ENCODE peak calls at places on chromosomes 1 and 21, in ten cellular contexts. N, I, G, H, D, W, J, V, B and U are unnamed samples. For H3K27me3, the result is how much of the 10 kb centered on the place peaks cover.

GRCh38 chr21:35048706-35049617 is at the start of gene RUNX1:
- DNase-seq in N (peak), I (peak), G (no peak), H (peak), D (peak), W (peak), J (peak), V (no peak), B (peak), U (peak)

GRCh38 chr1:182453619-182454018 is 3.7 kb downstream of the RGSL1 start:
- DNase-seq in N (no peak), I (no peak), G (no peak), H (no peak), D (no peak), W (no peak), J (no peak), V (no peak), B (no peak), U (no peak)

GRCh38 chr1:23553896-23554480 is 5.3 kb downstream of the ID3 start:
- DNase-seq in N (no peak), I (no peak), G (no peak), H (no peak), D (no peak), W (no peak), J (no peak), V (peak), B (no peak), U (no peak)

GRCh38 chr1:51048670-51049069 is 53.4 kb upstream of the C1orf185 start:
- DNase-seq in N (no peak), I (no peak), G (no peak), H (no peak), D (no peak), W (no peak), J (no peak), V (no peak), B (no peak), U (no peak)

GRCh38 chr1:94801919-94802546 is 18.1 kb upstream of the SLC44A3 start:
- DNase-seq in N (peak), I (no peak), G (no peak), H (no peak), D (no peak), W (peak), J (peak), V (peak), B (peak), U (peak)

GRCh38 chr1:1833916-1834325 is 55.7 kb upstream of the NADK start:
- DNase-seq in N (no peak), I (no peak), G (no peak), H (no peak), D (no peak), W (no peak), J (peak), V (peak), B (no peak), U (no peak)

GRCh38 chr1:63575340-63575826 is 17.8 kb upstream of the PGM1 start:
- DNase-seq in N (no peak), I (peak), G (no peak), H (no peak), D (no peak), W (peak), J (no peak), V (no peak), B (no peak), U (no peak)

GRCh38 chr1:153192697-153193096 is 10.5 kb upstream of the LELP1 start:
- DNase-seq in N (no peak), I (no peak), G (peak), H (no peak), D (no peak), W (peak), J (no peak), V (peak), B (no peak), U (peak)

GRCh38 chr1:176885756-176886155 is 278.8 kb downstream of the ASTN1 start:
- DNase-seq in N (no peak), I (no peak), G (no peak), H (no peak), D (no peak), W (no peak), J (no peak), V (no peak), B (no peak), U (no peak)

GRCh38 chr1:4847731-4848130 is 193.3 kb downstream of the AJAP1 start:
- DNase-seq in N (no peak), I (no peak), G (no peak), H (no peak), D (no peak), W (no peak), J (no peak), V (no peak), B (no peak), U (no peak)

GRCh38 chr1:154384650-154385557 is 20.2 kb upstream of the IL6R start:
- DNase-seq in N (no peak), I (no peak), G (no peak), H (no peak), D (no peak), W (no peak), J (no peak), V (no peak), B (no peak), U (no peak)

GRCh38 chr21:15508554-15508953 is 221.2 kb upstream of the USP25 start:
- DNase-seq in N (no peak), I (no peak), G (no peak), H (no peak), D (no peak), W (no peak), J (no peak), V (no peak), B (no peak), U (no peak)

GRCh38 chr1:7266561-7266960 is 481.3 kb downstream of the CAMTA1 start:
- DNase-seq in N (no peak), I (no peak), G (no peak), H (no peak), D (no peak), W (no peak), J (no peak), V (no peak), B (no peak), U (no peak)

GRCh38 chr1:15684468-15685283 is 556 bp downstream of the PLEKHM2 start:
- DNase-seq in N (peak), I (peak), G (no peak), H (peak), D (peak), W (no peak), J (no peak), V (peak), B (peak), U (peak)

GRCh38 chr1:3440282-3440681 is 14.2 kb upstream of the ARHGEF16 start:
- DNase-seq in N (no peak), I (no peak), G (no peak), H (no peak), D (no peak), W (no peak), J (no peak), V (no peak), B (peak), U (no peak)
- H3K27me3 ChIP-seq in N (under half), I (under half), G (under half), H (under half), D (under half), W (under half), J (under half), V (half or more), B (under half), U (under half)

DNA sequence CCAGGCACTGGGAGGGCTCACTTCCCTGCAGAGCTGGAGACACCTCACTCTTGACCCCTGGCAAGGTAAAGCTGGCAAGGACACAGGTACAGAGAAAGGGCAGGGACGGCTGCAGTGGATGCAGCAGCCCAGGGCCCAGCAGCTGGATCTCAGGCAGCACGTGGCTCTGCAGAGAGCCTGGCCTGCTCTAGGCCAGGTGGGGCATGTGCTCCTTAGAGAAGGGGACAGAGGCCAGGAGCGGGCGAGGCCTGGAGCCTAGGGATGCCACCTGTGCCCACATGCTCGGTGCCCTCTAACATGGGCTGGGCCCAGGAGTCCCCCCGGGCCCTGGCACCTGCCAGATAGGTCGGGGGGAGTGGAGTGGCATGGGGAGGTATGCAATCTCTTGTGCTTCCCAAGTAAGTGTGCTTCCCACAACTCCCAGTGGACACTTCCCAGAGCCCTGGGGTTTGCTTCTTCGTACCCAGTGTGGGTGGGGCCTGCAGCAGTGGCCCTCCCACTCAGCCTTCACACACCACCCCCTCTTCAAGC is 30.0 kb downstream of the WNT3A start:
- DNase-seq in N (no peak), I (no peak), G (no peak), H (no peak), D (no peak), W (no peak), J (no peak), V (no peak), B (peak), U (no peak)
- H3K27me3 ChIP-seq in N (under half), I (under half), G (under half), H (under half), D (under half), W (under half), J (under half), V (under half), B (under half), U (under half)

DNA sequence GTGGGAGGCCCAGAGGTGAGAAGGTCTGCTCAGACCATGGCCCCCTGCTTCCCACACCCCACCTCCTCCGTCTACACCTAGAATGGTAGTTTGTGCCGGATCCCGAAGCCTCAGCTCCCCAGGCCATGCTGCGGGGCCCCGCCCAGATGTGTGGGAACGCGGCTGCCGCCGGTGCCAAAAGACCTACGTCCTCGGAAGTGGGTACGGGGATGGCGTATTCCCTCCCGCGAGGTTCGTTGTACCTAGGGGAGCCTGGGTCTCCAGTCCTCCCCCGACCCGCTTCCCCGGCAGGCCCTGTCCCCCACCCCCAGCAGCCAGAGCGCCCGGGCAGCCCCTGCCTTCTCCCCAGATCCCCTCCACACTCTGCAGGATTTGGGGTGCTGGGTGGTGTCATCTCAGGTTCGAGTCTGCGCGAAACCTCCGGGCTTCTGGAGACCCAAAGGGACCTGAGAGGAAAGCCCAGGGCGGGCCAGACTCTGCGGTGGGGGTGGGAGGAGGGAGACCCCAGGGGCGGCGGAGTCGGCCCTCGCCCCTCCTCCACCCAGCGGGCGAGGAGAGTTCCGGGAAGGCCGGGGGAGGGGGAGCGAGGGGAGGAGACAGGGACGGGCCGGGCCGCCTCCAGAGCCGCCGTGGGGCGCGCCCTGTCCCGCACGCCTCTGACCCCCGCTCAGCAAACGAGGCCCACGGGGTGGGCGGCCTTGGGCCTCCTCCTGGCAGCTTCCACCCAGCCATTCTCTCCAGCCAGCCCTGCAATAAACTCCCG is 6.2 kb upstream of the PRDM16 start:
- DNase-seq in N (peak), I (no peak), G (no peak), H (no peak), D (no peak), W (no peak), J (no peak), V (no peak), B (peak), U (no peak)
- H3K27me3 ChIP-seq in N (half or more), I (under half), G (under half), H (under half), D (under half), W (under half), J (half or more), V (under half), B (under half), U (under half)

GRCh38 chr1:171740356-171740863 is 1.5 kb downstream of the VAMP4 start:
- DNase-seq in N (no peak), I (no peak), G (no peak), H (no peak), D (no peak), W (no peak), J (no peak), V (no peak), B (no peak), U (no peak)
- H3K27me3 ChIP-seq in N (under half), I (under half), G (under half), H (under half), D (under half), W (under half), J (under half), V (under half), B (under half), U (under half)

GRCh38 chr1:29354511-29355098 is 118.3 kb downstream of the PTPRU start:
- DNase-seq in N (no peak), I (no peak), G (no peak), H (no peak), D (no peak), W (peak), J (no peak), V (no peak), B (no peak), U (no peak)
- H3K27me3 ChIP-seq in N (under half), I (under half), G (under half), H (under half), D (under half), W (under half), J (under half), V (under half), B (under half), U (under half)

DNA sequence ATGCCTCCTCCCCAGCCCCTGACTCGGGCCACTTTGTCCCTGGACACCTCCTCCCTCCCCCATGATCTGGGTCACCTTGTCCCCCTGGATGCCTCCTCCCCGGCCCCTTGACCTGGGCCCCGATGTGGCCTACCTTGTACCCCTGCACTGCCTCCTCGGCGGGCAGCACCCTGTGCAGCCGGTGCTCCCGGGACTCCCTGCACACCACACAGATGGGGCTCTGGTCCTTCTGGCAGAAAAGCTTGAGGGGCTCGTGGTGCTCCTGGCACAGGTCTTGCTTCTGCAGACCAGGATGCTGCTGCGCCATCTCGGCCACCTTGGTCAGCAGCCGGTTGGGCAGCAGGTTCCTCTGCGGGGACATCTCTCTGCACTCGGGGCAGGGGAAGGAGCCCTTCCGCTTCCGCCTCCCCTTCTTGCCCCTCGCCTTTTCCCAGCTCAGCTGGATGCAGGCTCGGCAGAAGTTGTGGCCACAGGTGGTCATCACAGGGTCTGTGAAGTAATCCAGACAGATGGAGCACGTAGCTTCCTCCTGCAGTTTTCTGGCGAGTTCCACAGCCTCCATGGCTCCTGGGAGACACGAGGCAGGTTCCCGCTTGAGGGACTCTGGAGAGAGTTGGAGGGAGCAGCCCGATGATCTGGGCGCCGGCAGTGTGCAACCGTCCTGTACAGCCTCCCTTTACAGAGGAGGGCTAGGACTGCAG is 2.0 kb downstream of the TRIM17 start:
- DNase-seq in N (no peak), I (no peak), G (no peak), H (no peak), D (no peak), W (no peak), J (no peak), V (no peak), B (no peak), U (no peak)
- H3K27me3 ChIP-seq in N (under half), I (under half), G (under half), H (under half), D (under half), W (under half), J (under half), V (under half), B (under half), U (under half)

GRCh38 chr1:33082575-33083112 is 1.7 kb downstream of the AZIN2 start:
- DNase-seq in N (no peak), I (no peak), G (no peak), H (no peak), D (no peak), W (peak), J (no peak), V (no peak), B (no peak), U (no peak)

GRCh38 chr1:33086384-33086850 is 5.5 kb downstream of the AZIN2 start:
- DNase-seq in N (peak), I (peak), G (peak), H (no peak), D (peak), W (peak), J (peak), V (peak), B (peak), U (peak)

GRCh38 chr1:33088119-33088906 is 7.4 kb downstream of the AZIN2 start:
- DNase-seq in N (no peak), I (no peak), G (no peak), H (no peak), D (no peak), W (peak), J (no peak), V (no peak), B (no peak), U (no peak)

GRCh38 chr1:33087677-33088076 is 6.7 kb downstream of the AZIN2 start:
- DNase-seq in N (no peak), I (no peak), G (no peak), H (no peak), D (no peak), W (no peak), J (no peak), V (no peak), B (no peak), U (no peak)

DNA sequence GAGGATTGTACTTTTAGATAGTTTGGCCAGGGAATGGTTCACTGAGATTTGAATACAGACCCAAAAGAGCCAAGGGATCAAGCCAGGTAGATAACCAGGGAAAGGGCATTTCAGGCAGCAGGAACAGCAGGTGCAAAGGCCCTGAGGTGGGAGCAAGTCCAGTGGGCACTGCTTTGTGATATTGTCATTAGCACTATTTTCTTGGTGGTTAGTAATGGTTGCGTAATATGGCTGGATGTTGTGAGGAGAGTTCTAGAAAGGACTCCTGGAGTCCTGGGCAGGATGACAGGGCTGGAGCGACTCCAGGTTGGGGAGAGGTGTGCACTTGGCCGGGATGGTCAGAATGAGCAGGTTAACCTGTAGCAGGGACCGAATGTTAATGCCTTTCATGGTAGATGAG is 4.4 kb downstream of the AZIN2 start:
- DNase-seq in N (no peak), I (no peak), G (no peak), H (no peak), D (no peak), W (no peak), J (no peak), V (no peak), B (no peak), U (no peak)
- H3K27me3 ChIP-seq in N (under half), I (under half), G (under half), H (under half), D (under half), W (under half), J (under half), V (under half), B (under half), U (under half)

GRCh38 chr1:162530318-162530984 is 31.1 kb upstream of the UAP1 start:
- DNase-seq in N (no peak), I (no peak), G (peak), H (no peak), D (no peak), W (peak), J (no peak), V (peak), B (no peak), U (no peak)
- H3K27me3 ChIP-seq in N (under half), I (under half), G (under half), H (under half), D (under half), W (under half), J (under half), V (under half), B (under half), U (under half)